ENCODE peak calls at places on chromosomes 11 and 22, in ten cellular contexts. S is GM23338; M is right lobe of liver; E is CD8-positive, alpha-beta T cell; N is K562; H is CD4-positive, CD25-positive, alpha-beta regulatory T cell; J is upper lobe of right lung; T is Caco-2; B is fibroblast of lung; X is transverse colon. W is an unnamed sample. For H3K4me1 and H3K27me3, the result is how much of the 10 kb centered on the place peaks cover.

GRCh38 chr22:46004105-46004866 is 27.3 kb upstream of the WNT7B start:
- DNase-seq in T (no peak), X (no peak), J (peak), M (peak), B (no peak), N (no peak), H (no peak), S (no peak), E (no peak), W (peak)

GRCh38 chr22:41513391-41513790 is 30.9 kb downstream of the POLR3H start:
- DNase-seq in N (no peak), T (no peak), E (no peak), M (no peak), B (no peak), X (no peak), H (no peak), S (no peak), J (no peak), W (no peak)

GRCh38 chr11:112453601-112454577 is 193.2 kb upstream of the PLET1 start:
- DNase-seq in N (peak), X (peak), E (no peak), T (peak), J (peak), M (peak), B (peak), H (peak), S (peak), W (no peak)

GRCh38 chr22:44256085-44256484 is 56.7 kb downstream of the SHISAL1 start:
- DNase-seq in H (no peak), N (no peak), M (no peak), B (no peak), J (no peak), T (no peak), X (no peak), E (no peak), S (no peak), W (no peak)

GRCh38 chr11:34313099-34313517 is 44.7 kb downstream of the ABTB2 start:
- DNase-seq in N (no peak), E (peak), M (no peak), H (no peak), X (no peak), T (peak), J (no peak), B (no peak), S (peak), W (no peak)

GRCh38 chr11:1624621-1625020 is 2.7 kb upstream of the KRTAP5-4 start:
- DNase-seq in E (no peak), H (no peak), J (no peak), M (no peak), T (no peak), N (no peak), S (no peak), B (no peak), X (no peak), W (no peak)

GRCh38 chr11:31325162-31325561 is 44.4 kb downstream of the DCDC1 start:
- DNase-seq in T (no peak), J (no peak), S (no peak), H (no peak), M (no peak), X (no peak), E (no peak), B (peak), N (no peak), W (no peak)

GRCh38 chr22:48236261-48236660 is 1473.8 kb downstream of the TBC1D22A start:
- DNase-seq in M (no peak), J (no peak), S (no peak), X (no peak), E (no peak), N (no peak), T (no peak), B (no peak), H (no peak), W (no peak)

GRCh38 chr11:15707971-15708370 is 593.2 kb downstream of the INSC start:
- DNase-seq in M (peak), E (no peak), H (no peak), X (peak), J (no peak), B (peak), N (no peak), S (peak), T (no peak), W (peak)

GRCh38 chr22:23840026-23840425 is 1.2 kb upstream of the DERL3 start:
- DNase-seq in M (no peak), J (no peak), T (no peak), X (no peak), S (no peak), E (no peak), N (no peak), B (no peak), H (no peak), W (no peak)

GRCh38 chr22:31085493-31085824 is 4.3 kb downstream of the SMTN start:
- DNase-seq in E (no peak), B (no peak), S (peak), H (no peak), T (no peak), X (peak), N (no peak), M (no peak), J (no peak), W (peak)

GRCh38 chr11:120780239-120780638 is 243.7 kb upstream of the TBCEL start:
- DNase-seq in B (no peak), M (no peak), H (no peak), X (no peak), S (no peak), N (no peak), J (no peak), T (no peak), E (no peak), W (no peak)

GRCh38 chr11:11780843-11781242 is 60.9 kb upstream of the USP47 start:
- DNase-seq in J (no peak), T (no peak), E (no peak), N (no peak), B (no peak), S (no peak), H (no peak), M (no peak), X (no peak), W (no peak)

GRCh38 chr11:121328967-121329653 is 36.5 kb downstream of the SC5D start:
- DNase-seq in M (no peak), B (no peak), E (no peak), S (no peak), T (no peak), H (no peak), X (no peak), N (no peak), J (no peak), W (no peak)

GRCh38 chr11:61715877-61716276 is 35.7 kb downstream of the DAGLA start:
- DNase-seq in B (no peak), S (no peak), X (no peak), N (no peak), E (no peak), T (no peak), H (no peak), M (no peak), J (no peak), W (no peak)

GRCh38 chr22:37608477-37609239 is at the start of gene GGA1:
- DNase-seq in T (peak), H (peak), M (peak), E (peak), S (peak), X (peak), B (peak), J (peak), N (peak), W (peak)

GRCh38 chr22:37609240-37610152 is 862 bp downstream of the GGA1 start:
- DNase-seq in X (no peak), S (no peak), H (no peak), J (no peak), B (no peak), T (no peak), E (no peak), M (no peak), N (peak), W (no peak)

GRCh38 chr22:37607912-37608476 is 640 bp upstream of the GGA1 start:
- DNase-seq in N (peak), S (peak), J (no peak), H (no peak), M (no peak), X (peak), B (no peak), T (no peak), E (no peak), W (no peak)

GRCh38 chr22:37604875-37605274 is 3.8 kb upstream of the GGA1 start:
- DNase-seq in B (no peak), X (no peak), H (peak), M (no peak), N (no peak), J (no peak), E (peak), T (no peak), S (no peak), W (no peak)

DNA sequence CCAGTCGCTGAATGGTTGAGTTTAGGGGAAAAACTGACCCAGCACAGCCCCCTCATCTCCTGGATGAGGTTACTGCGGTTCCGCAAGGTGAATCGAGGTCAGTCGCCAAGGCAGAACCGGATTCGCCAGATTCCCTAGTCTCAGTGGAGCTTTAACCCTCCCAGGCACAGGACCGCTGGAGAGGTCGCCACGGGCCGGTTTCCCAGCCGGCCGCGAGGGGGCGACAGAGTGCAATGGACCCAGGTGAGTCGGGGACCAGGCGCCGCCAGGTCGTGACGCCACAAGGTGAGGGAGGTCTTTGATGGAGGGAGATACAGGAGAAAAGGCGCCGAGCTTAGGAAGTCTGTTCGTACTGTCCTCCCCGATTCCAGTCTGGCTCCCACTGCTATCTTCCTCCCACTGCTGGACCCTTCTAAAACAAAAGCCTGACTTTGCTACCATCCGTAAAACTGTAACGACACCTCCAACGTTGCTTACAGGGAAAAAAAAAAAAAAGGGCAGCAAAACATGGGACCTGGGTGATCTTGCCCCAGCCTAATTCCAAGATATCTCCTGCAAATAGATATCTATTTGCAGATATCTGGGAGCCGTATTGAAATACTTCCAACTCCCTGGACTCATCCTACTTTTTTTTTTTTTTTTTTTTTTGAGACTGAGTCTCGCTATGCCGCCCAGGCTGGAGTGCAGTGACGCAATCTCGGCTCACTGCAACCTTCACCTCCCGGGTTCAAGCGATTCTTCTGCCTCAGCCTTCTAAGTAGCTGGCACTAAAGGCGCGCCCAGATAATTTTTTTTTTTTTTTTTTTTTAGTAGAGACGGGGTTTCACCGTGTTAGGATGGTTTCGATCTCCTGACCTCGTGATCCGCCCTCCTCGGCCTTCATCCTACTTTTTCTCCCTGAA is 1.4 kb upstream of the GGA1 start:
- DNase-seq in H (peak), B (peak), J (peak), S (peak), X (peak), M (peak), T (peak), N (peak), E (peak), W (peak)
- H3K4me3 ChIP-seq in H (peak), B (peak), J (peak), S (peak), X (peak), M (peak), T (peak), N (peak), E (peak), W (peak)

GRCh38 chr22:27868738-27869282 is 50.2 kb downstream of the PITPNB start:
- DNase-seq in B (no peak), E (no peak), N (no peak), H (no peak), X (no peak), J (no peak), T (no peak), S (no peak), M (no peak), W (no peak)

GRCh38 chr22:27867958-27868737 is 50.9 kb downstream of the PITPNB start:
- DNase-seq in H (no peak), B (no peak), T (no peak), N (no peak), M (no peak), E (no peak), J (no peak), X (no peak), S (no peak), W (no peak)

GRCh38 chr22:27866136-27867091 is 52.6 kb downstream of the PITPNB start:
- DNase-seq in T (no peak), E (no peak), X (no peak), S (no peak), H (no peak), B (peak), M (no peak), N (no peak), J (no peak), W (no peak)

GRCh38 chr22:27870234-27871191 is 48.5 kb downstream of the PITPNB start:
- DNase-seq in S (no peak), T (no peak), H (no peak), J (no peak), N (no peak), B (no peak), X (no peak), M (no peak), E (no peak), W (no peak)

DNA sequence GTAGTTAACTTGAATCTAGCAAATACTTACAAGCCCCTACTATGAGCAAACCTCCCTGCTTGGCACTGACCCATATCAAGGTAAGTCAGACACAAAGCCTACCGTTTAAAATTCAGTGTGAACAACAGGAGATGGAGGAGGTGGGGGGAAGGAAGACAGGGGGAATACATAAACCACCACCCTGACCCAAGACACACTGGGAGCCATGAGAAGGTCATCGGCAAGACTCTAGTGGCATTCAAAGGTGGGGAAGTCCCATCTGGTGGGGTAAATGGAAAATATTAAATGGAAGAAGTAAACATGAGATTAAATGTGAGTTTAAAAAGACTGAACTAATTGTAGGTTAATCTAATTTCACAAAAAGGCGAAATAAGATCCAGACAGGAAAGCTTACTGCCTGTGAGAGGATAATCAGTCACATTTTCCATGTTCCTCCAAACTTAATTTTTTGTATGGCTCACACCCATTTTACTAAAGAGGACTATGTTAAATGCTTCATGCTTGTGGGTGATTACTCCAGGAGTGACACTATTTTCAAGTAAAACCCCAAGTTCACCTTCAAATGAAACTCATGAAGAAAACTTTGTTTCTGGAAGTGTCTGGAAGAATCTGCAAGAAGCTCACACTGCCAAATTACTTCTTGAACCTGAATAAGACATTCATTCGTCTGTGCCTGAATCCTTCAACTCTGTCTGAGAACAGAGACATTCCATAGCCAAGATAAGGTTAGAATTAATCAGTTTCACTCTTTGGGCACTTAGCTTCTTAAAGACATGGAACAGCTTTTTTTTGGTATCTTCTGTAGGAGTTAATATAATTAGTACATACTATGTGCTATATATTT is 51.7 kb downstream of the PITPNB start:
- DNase-seq in H (no peak), E (no peak), B (no peak), T (no peak), J (no peak), M (no peak), X (no peak), N (no peak), S (no peak), W (no peak)
- H3K4me1 ChIP-seq in H (under half), E (under half), B (under half), T (half or more), J (under half), M (under half), X (half or more), N (under half), S (under half), W (half or more)

GRCh38 chr11:119744577-119744976 is 15.6 kb upstream of the NECTIN1 start:
- DNase-seq in J (peak), B (no peak), N (no peak), H (no peak), X (no peak), S (no peak), E (no peak), T (peak), M (peak), W (no peak)
- H3K27me3 ChIP-seq in J (under half), B (under half), N (under half), H (under half), X (under half), S (under half), E (under half), T (under half), M (under half), W (under half)

GRCh38 chr11:128691802-128692749 is 1.8 kb upstream of the FLI1 start:
- DNase-seq in S (peak), J (no peak), N (no peak), T (no peak), M (no peak), X (no peak), H (no peak), E (no peak), B (no peak), W (no peak)
- H3K4me3 ChIP-seq in S (peak), J (peak), N (no peak), T (no peak), M (peak), X (peak), H (peak), E (peak), B (peak), W (peak)

GRCh38 chr11:69351460-69351859 is 57.5 kb downstream of the MYEOV start:
- DNase-seq in J (no peak), B (peak), S (no peak), T (no peak), E (no peak), H (no peak), M (no peak), X (no peak), N (no peak), W (no peak)
- H3K4me1 ChIP-seq in J (under half), B (under half), S (under half), T (under half), E (under half), H (under half), M (under half), X (under half), N (under half), W (under half)

GRCh38 chr22:49470741-49471134 is 356.9 kb downstream of the BRD1 start:
- DNase-seq in N (no peak), E (no peak), J (no peak), H (no peak), T (no peak), X (no peak), M (no peak), S (no peak), B (no peak), W (no peak)

GRCh38 chr22:49475253-49475652 is 352.4 kb downstream of the BRD1 start:
- DNase-seq in M (no peak), B (no peak), X (no peak), N (no peak), J (no peak), E (no peak), S (no peak), H (no peak), T (no peak), W (no peak)

GRCh38 chr22:49476176-49476575 is 351.5 kb downstream of the BRD1 start:
- DNase-seq in M (no peak), E (no peak), X (no peak), S (no peak), N (no peak), J (no peak), H (no peak), T (no peak), B (no peak), W (no peak)

GRCh38 chr22:49469896-49470740 is 357.6 kb downstream of the BRD1 start:
- DNase-seq in H (no peak), S (peak), B (no peak), T (no peak), X (no peak), N (no peak), J (no peak), E (no peak), M (no peak), W (no peak)

GRCh38 chr22:49473286-49473685 is 354.4 kb downstream of the BRD1 start:
- DNase-seq in N (no peak), B (no peak), H (no peak), S (no peak), M (no peak), E (no peak), T (no peak), J (no peak), X (no peak), W (no peak)
- H3K27me3 ChIP-seq in N (under half), B (under half), H (under half), S (under half), M (under half), E (under half), T (under half), J (under half), X (under half), W (under half)

DNA sequence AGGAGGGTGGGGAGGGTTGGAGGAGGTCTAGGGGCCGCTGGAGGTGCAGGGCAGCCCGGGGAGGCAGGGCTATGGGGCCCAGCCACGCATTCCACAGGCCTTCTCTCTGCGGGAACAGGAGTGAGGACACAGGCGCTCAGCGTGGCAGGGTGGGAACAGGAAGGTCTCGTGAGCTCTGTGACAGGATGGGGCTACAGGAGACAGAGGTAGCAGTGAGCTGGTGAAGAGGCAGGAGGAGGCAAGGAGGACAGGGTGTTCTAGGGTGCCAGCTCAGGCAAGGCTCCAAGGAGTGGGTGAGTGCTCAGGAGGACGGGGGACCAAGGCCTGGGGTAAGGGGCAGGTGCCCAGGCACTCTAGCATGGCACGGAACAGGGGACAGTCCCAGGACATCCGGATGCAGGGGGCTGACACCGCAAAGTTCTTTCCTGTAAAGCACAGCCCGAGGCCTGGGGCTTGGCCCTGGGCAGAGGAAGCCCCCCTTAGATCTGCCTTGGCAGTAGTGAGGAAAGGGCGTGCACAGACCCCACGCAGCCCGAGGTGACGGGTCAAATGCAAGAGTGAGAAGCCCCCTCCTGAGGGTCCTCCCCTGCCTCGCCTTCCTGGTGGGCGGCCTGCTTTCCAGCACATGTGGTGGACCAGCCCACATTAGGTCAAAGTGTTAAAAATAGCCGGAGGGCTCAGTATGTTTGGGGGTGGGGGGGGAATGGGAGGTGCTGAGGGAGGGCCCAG is 4.7 kb upstream of the NEAT1 start:
- DNase-seq in S (no peak), N (peak), B (peak), J (peak), H (no peak), X (peak), M (peak), E (peak), T (peak), W (peak)
- H3K4me3 ChIP-seq in S (no peak), N (peak), B (no peak), J (peak), H (peak), X (peak), M (peak), E (peak), T (peak), W (peak)

GRCh38 chr11:65115361-65116082 is 2.0 kb downstream of the ZNHIT2 start:
- DNase-seq in J (no peak), B (no peak), T (no peak), M (peak), E (no peak), X (no peak), H (no peak), N (no peak), S (no peak), W (no peak)

GRCh38 chr11:65118097-65118837 is 766 bp upstream of the ZNHIT2 start:
- DNase-seq in J (no peak), M (peak), B (no peak), N (no peak), T (no peak), H (no peak), S (no peak), X (no peak), E (peak), W (no peak)

GRCh38 chr11:65114538-65115171 is 2.8 kb downstream of the ZNHIT2 start:
- DNase-seq in T (no peak), M (no peak), X (no peak), S (no peak), J (no peak), E (no peak), H (no peak), B (no peak), N (no peak), W (no peak)

GRCh38 chr11:65117206-65118096 is at the start of gene ZNHIT2:
- DNase-seq in S (peak), N (peak), B (peak), X (peak), M (peak), J (peak), H (peak), E (peak), T (peak), W (peak)

GRCh38 chr11:65116370-65117205 is 913 bp downstream of the ZNHIT2 start:
- DNase-seq in T (peak), M (peak), H (peak), B (peak), N (no peak), J (peak), S (peak), E (peak), X (no peak), W (no peak)
- H3K4me1 ChIP-seq in T (under half), M (under half), H (half or more), B (under half), N (under half), J (under half), S (under half), E (under half), X (under half), W (half or more)